ENCODE peak calls at places on chromosomes 1 and 21, in seven cellular contexts. One of them, this sample, is unnamed.

GRCh38 chr21:39659070-39659815 is 46.5 kb downstream of the B3GALT5 start:
- DNase-seq in cardiac fibroblast: no peak
- DNase-seq in fibroblast of lung: no peak
- DNase-seq in endothelial cell: no peak
- DNase-seq in thoracic aorta: no peak
- DNase-seq in neural crest cell: no peak
- DNase-seq in AG09319: no peak
- DNase-seq in this sample: no peak

GRCh38 chr1:44031051-44031899 is at the start of gene SLC6A9:
- DNase-seq in AG09319: peak
- DNase-seq in neural crest cell: peak
- DNase-seq in thoracic aorta: peak
- DNase-seq in fibroblast of lung: peak
- DNase-seq in cardiac fibroblast: peak
- DNase-seq in endothelial cell: peak
- DNase-seq in this sample: peak

GRCh38 chr1:184028854-184029623 is 8.5 kb downstream of the COLGALT2 start:
- DNase-seq in fibroblast of lung: no peak
- DNase-seq in neural crest cell: no peak
- DNase-seq in cardiac fibroblast: no peak
- DNase-seq in AG09319: no peak
- DNase-seq in endothelial cell: no peak
- DNase-seq in thoracic aorta: no peak
- DNase-seq in this sample: peak

GRCh38 chr21:36976882-36977651 is 10.6 kb upstream of the HLCS start:
- DNase-seq in endothelial cell: peak
- DNase-seq in neural crest cell: peak
- DNase-seq in thoracic aorta: no peak
- DNase-seq in fibroblast of lung: peak
- DNase-seq in AG09319: peak
- DNase-seq in cardiac fibroblast: peak
- DNase-seq in this sample: no peak

GRCh38 chr1:145926706-145927072 is 595 bp downstream of the RBM8A start:
- DNase-seq in cardiac fibroblast: no peak
- DNase-seq in neural crest cell: no peak
- DNase-seq in thoracic aorta: no peak
- DNase-seq in endothelial cell: no peak
- DNase-seq in AG09319: no peak
- DNase-seq in fibroblast of lung: no peak
- DNase-seq in this sample: no peak

GRCh38 chr1:212290608-212291007 is 5.4 kb downstream of the PPP2R5A start:
- DNase-seq in endothelial cell: no peak
- DNase-seq in neural crest cell: no peak
- DNase-seq in thoracic aorta: no peak
- DNase-seq in cardiac fibroblast: peak
- DNase-seq in AG09319: no peak
- DNase-seq in fibroblast of lung: no peak
- DNase-seq in this sample: no peak

GRCh38 chr1:85734961-85735360 is 26.7 kb upstream of the ZNHIT6 start:
- DNase-seq in endothelial cell: no peak
- DNase-seq in fibroblast of lung: no peak
- DNase-seq in neural crest cell: no peak
- DNase-seq in thoracic aorta: no peak
- DNase-seq in cardiac fibroblast: no peak
- DNase-seq in AG09319: no peak
- DNase-seq in this sample: no peak

GRCh38 chr1:54100500-54100899 is 47.1 kb downstream of the TCEANC2 start:
- DNase-seq in fibroblast of lung: no peak
- DNase-seq in cardiac fibroblast: no peak
- DNase-seq in endothelial cell: no peak
- DNase-seq in neural crest cell: no peak
- DNase-seq in AG09319: no peak
- DNase-seq in thoracic aorta: no peak
- DNase-seq in this sample: no peak

GRCh38 chr21:26147535-26147934 is 23.0 kb downstream of the APP start:
- DNase-seq in neural crest cell: no peak
- DNase-seq in thoracic aorta: no peak
- DNase-seq in endothelial cell: no peak
- DNase-seq in cardiac fibroblast: no peak
- DNase-seq in AG09319: no peak
- DNase-seq in fibroblast of lung: no peak
- DNase-seq in this sample: no peak

GRCh38 chr1:39407889-39408640 is 83.4 kb upstream of the BMP8A start:
- DNase-seq in fibroblast of lung: no peak
- DNase-seq in endothelial cell: no peak
- DNase-seq in thoracic aorta: no peak
- DNase-seq in AG09319: no peak
- DNase-seq in cardiac fibroblast: peak
- DNase-seq in neural crest cell: no peak
- DNase-seq in this sample: no peak

GRCh38 chr1:42439940-42440339 is 15.9 kb downstream of the ZMYND12 start:
- DNase-seq in thoracic aorta: no peak
- DNase-seq in AG09319: no peak
- DNase-seq in endothelial cell: no peak
- DNase-seq in cardiac fibroblast: peak
- DNase-seq in neural crest cell: no peak
- DNase-seq in fibroblast of lung: peak
- DNase-seq in this sample: no peak

GRCh38 chr1:234702342-234703000 is 92.5 kb upstream of the IRF2BP2 start:
- DNase-seq in neural crest cell: no peak
- DNase-seq in thoracic aorta: no peak
- DNase-seq in endothelial cell: no peak
- DNase-seq in fibroblast of lung: no peak
- DNase-seq in cardiac fibroblast: peak
- DNase-seq in AG09319: no peak
- DNase-seq in this sample: no peak

GRCh38 chr1:233336554-233337442 is 9.3 kb downstream of the MAP3K21 start:
- DNase-seq in neural crest cell: no peak
- DNase-seq in cardiac fibroblast: no peak
- DNase-seq in thoracic aorta: no peak
- DNase-seq in endothelial cell: no peak
- DNase-seq in fibroblast of lung: no peak
- DNase-seq in AG09319: no peak
- DNase-seq in this sample: no peak

GRCh38 chr1:147079400-147080012 is 92.8 kb downstream of the PRKAB2 start:
- DNase-seq in fibroblast of lung: no peak
- DNase-seq in AG09319: no peak
- DNase-seq in cardiac fibroblast: no peak
- DNase-seq in neural crest cell: no peak
- DNase-seq in endothelial cell: no peak
- DNase-seq in thoracic aorta: no peak
- DNase-seq in this sample: peak

GRCh38 chr1:147080013-147080661 is 92.1 kb downstream of the PRKAB2 start:
- DNase-seq in endothelial cell: no peak
- DNase-seq in neural crest cell: no peak
- DNase-seq in cardiac fibroblast: no peak
- DNase-seq in AG09319: no peak
- DNase-seq in fibroblast of lung: no peak
- DNase-seq in thoracic aorta: no peak
- DNase-seq in this sample: peak

GRCh38 chr1:147077936-147078605 is 94.2 kb downstream of the PRKAB2 start:
- DNase-seq in endothelial cell: no peak
- DNase-seq in AG09319: no peak
- DNase-seq in cardiac fibroblast: no peak
- DNase-seq in fibroblast of lung: no peak
- DNase-seq in neural crest cell: no peak
- DNase-seq in thoracic aorta: no peak
- DNase-seq in this sample: no peak

GRCh38 chr1:147078606-147079399 is 93.5 kb downstream of the PRKAB2 start:
- DNase-seq in endothelial cell: no peak
- DNase-seq in AG09319: no peak
- DNase-seq in neural crest cell: no peak
- DNase-seq in cardiac fibroblast: no peak
- DNase-seq in fibroblast of lung: no peak
- DNase-seq in thoracic aorta: no peak
- DNase-seq in this sample: peak

DNA sequence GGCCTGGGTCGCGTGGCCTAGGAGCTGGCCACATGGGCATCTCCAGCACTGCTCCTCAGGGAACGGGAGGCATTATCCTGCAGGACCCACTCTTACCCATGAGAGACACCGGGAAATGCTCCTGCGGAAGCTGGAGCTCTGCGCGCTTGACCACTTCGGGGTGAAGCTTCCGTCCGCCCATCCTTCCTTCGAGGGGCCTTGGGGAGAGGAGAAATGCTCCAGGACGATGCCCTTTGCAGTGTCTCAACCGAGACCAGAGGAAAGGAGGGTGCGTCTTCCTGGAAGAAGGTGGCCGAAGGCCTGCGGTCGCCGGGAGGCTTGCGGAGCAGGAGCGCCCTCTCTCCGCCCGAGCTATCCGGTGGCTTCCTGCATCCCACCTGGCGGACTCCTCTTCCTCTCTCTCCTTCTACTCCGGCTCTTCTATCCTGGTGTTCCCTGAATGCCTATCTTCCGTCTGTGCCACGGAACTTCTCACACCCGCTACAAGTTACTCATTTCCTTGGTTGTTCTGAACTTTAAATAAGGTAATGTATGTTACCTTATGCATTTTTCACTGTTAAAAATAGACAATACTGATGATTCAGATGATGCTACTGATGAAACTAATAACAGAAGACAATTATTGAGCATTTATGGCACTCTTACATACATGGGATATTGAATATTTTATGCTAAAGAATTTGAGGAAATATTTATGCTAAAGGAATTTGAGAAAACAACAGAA is 91.4 kb downstream of the PRKAB2 start:
- DNase-seq in AG09319: no peak
- DNase-seq in endothelial cell: no peak
- DNase-seq in neural crest cell: no peak
- DNase-seq in thoracic aorta: no peak
- DNase-seq in fibroblast of lung: no peak
- DNase-seq in cardiac fibroblast: no peak
- DNase-seq in this sample: peak
- TF ChIP-seq CTCF in AG09319: no peak
- TF ChIP-seq CTCF in endothelial cell: no peak
- TF ChIP-seq CTCF in neural crest cell: no peak
- TF ChIP-seq CTCF in thoracic aorta: no peak
- TF ChIP-seq CTCF in fibroblast of lung: no peak
- TF ChIP-seq CTCF in cardiac fibroblast: no peak
- TF ChIP-seq CTCF in this sample: no peak

GRCh38 chr1:19154876-19155275 is 55.2 kb downstream of the UBR4 start:
- DNase-seq in endothelial cell: no peak
- DNase-seq in fibroblast of lung: no peak
- DNase-seq in AG09319: no peak
- DNase-seq in thoracic aorta: no peak
- DNase-seq in neural crest cell: no peak
- DNase-seq in cardiac fibroblast: peak
- DNase-seq in this sample: no peak

GRCh38 chr1:19153169-19153568 is 56.9 kb downstream of the UBR4 start:
- DNase-seq in thoracic aorta: no peak
- DNase-seq in endothelial cell: no peak
- DNase-seq in cardiac fibroblast: no peak
- DNase-seq in neural crest cell: no peak
- DNase-seq in AG09319: no peak
- DNase-seq in fibroblast of lung: no peak
- DNase-seq in this sample: no peak

GRCh38 chr1:19156676-19157075 is 53.4 kb downstream of the UBR4 start:
- DNase-seq in AG09319: no peak
- DNase-seq in endothelial cell: peak
- DNase-seq in neural crest cell: no peak
- DNase-seq in cardiac fibroblast: peak
- DNase-seq in thoracic aorta: no peak
- DNase-seq in fibroblast of lung: peak
- DNase-seq in this sample: no peak

GRCh38 chr1:19149736-19150135 is 60.3 kb downstream of the UBR4 start:
- DNase-seq in fibroblast of lung: no peak
- DNase-seq in AG09319: no peak
- DNase-seq in endothelial cell: no peak
- DNase-seq in neural crest cell: no peak
- DNase-seq in cardiac fibroblast: no peak
- DNase-seq in thoracic aorta: no peak
- DNase-seq in this sample: no peak

GRCh38 chr1:19151537-19151936 is 58.5 kb downstream of the UBR4 start:
- DNase-seq in AG09319: no peak
- DNase-seq in endothelial cell: no peak
- DNase-seq in neural crest cell: no peak
- DNase-seq in thoracic aorta: no peak
- DNase-seq in cardiac fibroblast: no peak
- DNase-seq in fibroblast of lung: no peak
- DNase-seq in this sample: no peak
- TF ChIP-seq CTCF in AG09319: no peak
- TF ChIP-seq CTCF in endothelial cell: no peak
- TF ChIP-seq CTCF in neural crest cell: no peak
- TF ChIP-seq CTCF in thoracic aorta: no peak
- TF ChIP-seq CTCF in cardiac fibroblast: no peak
- TF ChIP-seq CTCF in fibroblast of lung: no peak
- TF ChIP-seq CTCF in this sample: no peak

GRCh38 chr1:20165522-20165951 is 20.4 kb upstream of the UBXN10 start:
- DNase-seq in AG09319: no peak
- DNase-seq in thoracic aorta: no peak
- DNase-seq in cardiac fibroblast: peak
- DNase-seq in fibroblast of lung: peak
- DNase-seq in neural crest cell: no peak
- DNase-seq in endothelial cell: no peak
- DNase-seq in this sample: no peak
- TF ChIP-seq CTCF in AG09319: peak
- TF ChIP-seq CTCF in thoracic aorta: no peak
- TF ChIP-seq CTCF in cardiac fibroblast: peak
- TF ChIP-seq CTCF in fibroblast of lung: peak
- TF ChIP-seq CTCF in neural crest cell: peak
- TF ChIP-seq CTCF in endothelial cell: peak
- TF ChIP-seq CTCF in this sample: peak

DNA sequence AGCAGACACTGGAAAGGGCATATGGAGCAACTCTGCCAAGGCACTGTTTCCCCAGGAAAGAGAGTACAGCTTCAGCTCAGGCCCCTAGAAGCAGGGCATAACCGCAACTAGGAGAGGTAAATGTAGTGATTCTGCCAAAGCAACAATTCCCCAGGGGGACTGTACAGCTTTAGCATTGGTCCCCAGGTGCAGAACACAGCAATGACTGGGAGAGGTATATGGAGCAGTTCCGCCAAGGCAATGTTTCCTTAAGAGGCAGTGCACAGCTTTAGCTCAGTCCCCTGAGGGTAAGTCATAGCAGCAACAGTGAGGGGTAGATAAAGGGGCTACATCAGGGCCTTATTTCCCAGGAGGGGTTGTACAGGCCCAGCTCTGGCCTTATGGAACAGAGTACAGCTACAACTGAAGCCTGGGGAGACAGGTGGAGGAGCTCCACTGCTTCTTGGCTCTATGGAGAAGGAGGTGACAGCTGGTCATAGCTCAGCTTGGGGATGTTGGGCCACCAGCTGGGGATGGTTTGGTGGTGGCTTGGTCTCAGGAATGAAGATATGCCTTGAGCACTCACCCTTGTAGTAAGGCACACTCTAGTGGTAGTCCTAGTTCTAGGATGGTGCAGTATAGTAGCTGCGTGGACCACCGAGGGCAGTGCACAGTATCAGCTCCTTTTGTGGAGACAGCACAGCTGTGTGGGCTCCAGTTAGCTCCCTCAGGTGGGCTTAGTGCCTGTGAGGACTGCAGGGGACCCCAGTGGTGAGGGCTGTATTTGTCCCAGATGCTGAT is 582.7 kb downstream of the PTPRC start:
- DNase-seq in neural crest cell: no peak
- DNase-seq in AG09319: no peak
- DNase-seq in cardiac fibroblast: no peak
- DNase-seq in endothelial cell: no peak
- DNase-seq in thoracic aorta: no peak
- DNase-seq in fibroblast of lung: no peak
- DNase-seq in this sample: no peak
- TF ChIP-seq CTCF in neural crest cell: no peak
- TF ChIP-seq CTCF in AG09319: no peak
- TF ChIP-seq CTCF in cardiac fibroblast: no peak
- TF ChIP-seq CTCF in endothelial cell: no peak
- TF ChIP-seq CTCF in thoracic aorta: no peak
- TF ChIP-seq CTCF in fibroblast of lung: no peak
- TF ChIP-seq CTCF in this sample: no peak